ENCODE peak calls at places on chromosomes 16 and 17, in five cellular contexts. R, U, W, X and M are unnamed samples.

GRCh38 chr17:44084131-44084538 is 13.6 kb downstream of the G6PC3 start:
- DNase-seq in R (peak), U (no peak), W (peak), X (no peak), M (no peak)

GRCh38 chr16:75351183-75351582 is 82.1 kb downstream of the CFDP1 start:
- DNase-seq in R (peak), U (no peak), W (no peak), X (no peak), M (no peak)

GRCh38 chr16:4364196-4365013 is 7.2 kb upstream of the VASN start:
- DNase-seq in R (no peak), U (no peak), W (no peak), X (no peak), M (peak)

GRCh38 chr16:69651217-69651616 is 75.1 kb downstream of the NQO1 start:
- DNase-seq in R (no peak), U (no peak), W (no peak), X (no peak), M (no peak)

GRCh38 chr17:35963663-35964062 is 17.6 kb downstream of the CCL16 start:
- DNase-seq in R (no peak), U (no peak), W (no peak), X (no peak), M (no peak)

GRCh38 chr17:68641276-68642117 is 40.3 kb upstream of the FAM20A start:
- DNase-seq in R (no peak), U (no peak), W (no peak), X (peak), M (no peak)

GRCh38 chr16:4257646-4258556 is 14.9 kb downstream of the TFAP4 start:
- DNase-seq in R (no peak), U (peak), W (no peak), X (no peak), M (no peak)

GRCh38 chr17:8964801-8965393 is 610 bp downstream of the PIK3R5 start:
- DNase-seq in R (no peak), U (no peak), W (no peak), X (no peak), M (no peak)

GRCh38 chr17:70053241-70054234 is 21.5 kb upstream of the KCNJ16 start:
- DNase-seq in R (no peak), U (no peak), W (no peak), X (no peak), M (no peak)

GRCh38 chr17:48593126-48593829 is at the start of gene HOXB5:
- DNase-seq in R (no peak), U (no peak), W (no peak), X (peak), M (peak)

GRCh38 chr17:76296889-76297288 is 11.2 kb downstream of the QRICH2 start:
- DNase-seq in R (no peak), U (no peak), W (no peak), X (no peak), M (peak)
- H3K4me3 ChIP-seq in R (no peak), U (no peak), W (no peak), X (no peak), M (no peak)

GRCh38 chr16:49697631-49698030 is 158.3 kb downstream of the ZNF423 start:
- DNase-seq in R (no peak), U (no peak), W (no peak), X (no peak), M (no peak)

GRCh38 chr16:49698416-49698815 is 157.5 kb downstream of the ZNF423 start:
- DNase-seq in R (no peak), U (no peak), W (no peak), X (peak), M (peak)

GRCh38 chr16:49699718-49700117 is 156.2 kb downstream of the ZNF423 start:
- DNase-seq in R (no peak), U (no peak), W (no peak), X (no peak), M (no peak)

GRCh38 chr16:49700222-49700927 is 155.5 kb downstream of the ZNF423 start:
- DNase-seq in R (no peak), U (peak), W (no peak), X (no peak), M (peak)

GRCh38 chr16:49698931-49699715 is 156.8 kb downstream of the ZNF423 start:
- DNase-seq in R (no peak), U (peak), W (no peak), X (no peak), M (peak)
- H3K4me3 ChIP-seq in R (no peak), U (peak), W (no peak), X (no peak), M (no peak)

GRCh38 chr16:2817496-2818277 is 650 bp downstream of the PRSS21 start:
- DNase-seq in R (no peak), U (no peak), W (peak), X (no peak), M (peak)
- H3K4me3 ChIP-seq in R (no peak), U (no peak), W (peak), X (no peak), M (no peak)

DNA sequence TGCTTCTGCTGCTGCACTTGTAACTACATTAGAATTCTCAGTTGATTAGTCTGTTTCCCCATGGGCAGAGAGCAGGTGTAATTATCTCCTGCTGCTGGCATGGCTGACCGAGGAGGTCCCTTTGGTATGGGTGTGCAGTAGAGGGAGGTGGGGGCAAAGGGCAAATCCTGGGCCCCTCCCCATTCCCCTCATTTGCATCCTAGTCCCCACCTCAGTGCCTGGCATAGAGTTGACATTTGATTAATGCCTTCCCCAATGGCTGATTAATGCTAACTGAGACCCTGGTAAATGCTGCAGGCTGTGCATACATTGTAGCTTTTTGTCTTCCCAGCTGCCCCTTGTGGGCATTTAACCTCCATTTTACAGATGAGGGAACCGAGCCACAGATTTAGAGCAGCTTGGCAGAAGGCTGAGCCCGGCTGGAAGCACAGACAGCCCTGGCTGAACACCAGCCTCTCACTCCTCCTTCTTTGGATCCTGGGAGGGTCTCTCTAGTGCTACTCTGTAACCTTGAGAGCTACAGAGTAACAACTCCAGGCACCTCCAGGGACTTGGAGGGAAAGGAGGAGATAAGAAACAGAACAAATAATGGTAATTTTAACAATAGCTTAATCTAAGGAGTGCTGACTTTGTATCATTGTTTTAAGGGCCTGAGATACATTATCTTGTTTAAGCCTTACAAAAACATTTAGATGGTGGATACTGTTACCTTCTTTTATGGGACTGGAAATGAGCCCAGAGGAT is 5.1 kb downstream of the PLCG2 start:
- DNase-seq in R (no peak), U (no peak), W (peak), X (peak), M (no peak)
- H3K4me3 ChIP-seq in R (no peak), U (no peak), W (peak), X (no peak), M (no peak)

GRCh38 chr17:1908699-1909309 is 79.0 kb downstream of the RPA1 start:
- DNase-seq in R (peak), U (peak), W (peak), X (peak), M (no peak)
- H3K4me3 ChIP-seq in R (peak), U (peak), W (peak), X (peak), M (no peak)